ENCODE peak calls at places on chromosomes 4 and X, in eight cellular contexts. One of them, this sample, is unnamed.

GRCh38 chr4:76784237-76784636 is 113.7 kb downstream of the SOWAHB start:
- DNase-seq in mucosa of gallbladder: no peak
- DNase-seq in CD4-positive, CD25-positive, alpha-beta regulatory T cell: no peak
- DNase-seq in CD8-positive, alpha-beta T cell: no peak
- DNase-seq in KBM-7: no peak
- DNase-seq in endothelial cell: no peak
- DNase-seq in stimulated activated CD4-positive, alpha-beta T cell treated with anti-CD3 and anti-CD28 coated beads, Interleukin-1b, Interleukin-23, amount 100 ng/mL, for 4 hours: no peak
- DNase-seq in H9: peak; percentile 53
- DNase-seq in this sample: no peak

GRCh38 chr4:72677265-72677664 is 108.2 kb upstream of the ADAMTS3 start:
- DNase-seq in mucosa of gallbladder: no peak
- DNase-seq in CD4-positive, CD25-positive, alpha-beta regulatory T cell: no peak
- DNase-seq in CD8-positive, alpha-beta T cell: no peak
- DNase-seq in KBM-7: no peak
- DNase-seq in endothelial cell: no peak
- DNase-seq in stimulated activated CD4-positive, alpha-beta T cell treated with anti-CD3 and anti-CD28 coated beads, Interleukin-1b, Interleukin-23, amount 100 ng/mL, for 4 hours: no peak
- DNase-seq in H9: no peak
- DNase-seq in this sample: no peak

GRCh38 chr4:24800273-24800880 is 5.0 kb downstream of the SOD3 start:
- DNase-seq in mucosa of gallbladder: no peak
- DNase-seq in CD4-positive, CD25-positive, alpha-beta regulatory T cell: no peak
- DNase-seq in CD8-positive, alpha-beta T cell: no peak
- DNase-seq in KBM-7: no peak
- DNase-seq in endothelial cell: no peak
- DNase-seq in stimulated activated CD4-positive, alpha-beta T cell treated with anti-CD3 and anti-CD28 coated beads, Interleukin-1b, Interleukin-23, amount 100 ng/mL, for 4 hours: no peak
- DNase-seq in H9: no peak
- DNase-seq in this sample: no peak

GRCh38 chrX:138847930-138848329 is 136.4 kb upstream of the FGF13 start:
- DNase-seq in mucosa of gallbladder: no peak
- DNase-seq in CD4-positive, CD25-positive, alpha-beta regulatory T cell: no peak
- DNase-seq in CD8-positive, alpha-beta T cell: no peak
- DNase-seq in KBM-7: no peak
- DNase-seq in endothelial cell: no peak
- DNase-seq in stimulated activated CD4-positive, alpha-beta T cell treated with anti-CD3 and anti-CD28 coated beads, Interleukin-1b, Interleukin-23, amount 100 ng/mL, for 4 hours: no peak
- DNase-seq in H9: no peak
- DNase-seq in this sample: no peak

GRCh38 chr4:41620594-41621256 is 82.8 kb downstream of the LIMCH1 start:
- DNase-seq in mucosa of gallbladder: no peak
- DNase-seq in CD4-positive, CD25-positive, alpha-beta regulatory T cell: no peak
- DNase-seq in CD8-positive, alpha-beta T cell: no peak
- DNase-seq in KBM-7: no peak
- DNase-seq in endothelial cell: no peak
- DNase-seq in stimulated activated CD4-positive, alpha-beta T cell treated with anti-CD3 and anti-CD28 coated beads, Interleukin-1b, Interleukin-23, amount 100 ng/mL, for 4 hours: no peak
- DNase-seq in H9: peak; percentile 45
- DNase-seq in this sample: peak; percentile 77

GRCh38 chr4:105551968-105552746 is at the start of gene ARHGEF38:
- DNase-seq in mucosa of gallbladder: peak; percentile 84
- DNase-seq in CD4-positive, CD25-positive, alpha-beta regulatory T cell: no peak
- DNase-seq in CD8-positive, alpha-beta T cell: no peak
- DNase-seq in KBM-7: no peak
- DNase-seq in endothelial cell: no peak
- DNase-seq in stimulated activated CD4-positive, alpha-beta T cell treated with anti-CD3 and anti-CD28 coated beads, Interleukin-1b, Interleukin-23, amount 100 ng/mL, for 4 hours: no peak
- DNase-seq in H9: peak; percentile 47
- DNase-seq in this sample: peak; percentile 79

GRCh38 chr4:24244663-24245519 is 339.5 kb downstream of the DHX15 start:
- DNase-seq in mucosa of gallbladder: no peak
- DNase-seq in CD4-positive, CD25-positive, alpha-beta regulatory T cell: no peak
- DNase-seq in CD8-positive, alpha-beta T cell: no peak
- DNase-seq in KBM-7: no peak
- DNase-seq in endothelial cell: no peak
- DNase-seq in stimulated activated CD4-positive, alpha-beta T cell treated with anti-CD3 and anti-CD28 coated beads, Interleukin-1b, Interleukin-23, amount 100 ng/mL, for 4 hours: no peak
- DNase-seq in H9: no peak
- DNase-seq in this sample: peak; percentile 4

GRCh38 chr4:105651879-105652640 is 56.4 kb downstream of the INTS12 start:
- DNase-seq in mucosa of gallbladder: no peak
- DNase-seq in CD4-positive, CD25-positive, alpha-beta regulatory T cell: no peak
- DNase-seq in CD8-positive, alpha-beta T cell: no peak
- DNase-seq in KBM-7: no peak
- DNase-seq in endothelial cell: no peak
- DNase-seq in stimulated activated CD4-positive, alpha-beta T cell treated with anti-CD3 and anti-CD28 coated beads, Interleukin-1b, Interleukin-23, amount 100 ng/mL, for 4 hours: no peak
- DNase-seq in H9: no peak
- DNase-seq in this sample: no peak

GRCh38 chrX:50081282-50081955 is 119.4 kb downstream of the AKAP4 start:
- DNase-seq in mucosa of gallbladder: peak; percentile 32
- DNase-seq in CD4-positive, CD25-positive, alpha-beta regulatory T cell: no peak
- DNase-seq in CD8-positive, alpha-beta T cell: no peak
- DNase-seq in KBM-7: peak; percentile 48
- DNase-seq in endothelial cell: peak; percentile 23
- DNase-seq in stimulated activated CD4-positive, alpha-beta T cell treated with anti-CD3 and anti-CD28 coated beads, Interleukin-1b, Interleukin-23, amount 100 ng/mL, for 4 hours: no peak
- DNase-seq in H9: peak; percentile 34
- DNase-seq in this sample: peak; percentile 2

GRCh38 chr4:113700602-113701150 is 60.9 kb downstream of the CAMK2D start:
- DNase-seq in mucosa of gallbladder: no peak
- DNase-seq in CD4-positive, CD25-positive, alpha-beta regulatory T cell: no peak
- DNase-seq in CD8-positive, alpha-beta T cell: no peak
- DNase-seq in KBM-7: no peak
- DNase-seq in endothelial cell: no peak
- DNase-seq in stimulated activated CD4-positive, alpha-beta T cell treated with anti-CD3 and anti-CD28 coated beads, Interleukin-1b, Interleukin-23, amount 100 ng/mL, for 4 hours: no peak
- DNase-seq in H9: no peak
- DNase-seq in this sample: no peak

GRCh38 chrX:153460826-153461225 is 9.6 kb downstream of the HAUS7 start:
- DNase-seq in mucosa of gallbladder: peak; percentile 24
- DNase-seq in CD4-positive, CD25-positive, alpha-beta regulatory T cell: peak; percentile 35
- DNase-seq in CD8-positive, alpha-beta T cell: peak; percentile 56
- DNase-seq in KBM-7: peak; percentile 54
- DNase-seq in endothelial cell: peak; percentile 67
- DNase-seq in stimulated activated CD4-positive, alpha-beta T cell treated with anti-CD3 and anti-CD28 coated beads, Interleukin-1b, Interleukin-23, amount 100 ng/mL, for 4 hours: peak; percentile 42
- DNase-seq in H9: peak; percentile 72
- DNase-seq in this sample: peak; percentile 41

GRCh38 chr4:83329521-83330105 is 5.0 kb downstream of the HPSE start:
- DNase-seq in mucosa of gallbladder: no peak
- DNase-seq in CD4-positive, CD25-positive, alpha-beta regulatory T cell: no peak
- DNase-seq in CD8-positive, alpha-beta T cell: no peak
- DNase-seq in KBM-7: no peak
- DNase-seq in endothelial cell: no peak
- DNase-seq in stimulated activated CD4-positive, alpha-beta T cell treated with anti-CD3 and anti-CD28 coated beads, Interleukin-1b, Interleukin-23, amount 100 ng/mL, for 4 hours: no peak
- DNase-seq in H9: no peak
- DNase-seq in this sample: no peak

GRCh38 chr4:3689576-3690551 is 76.3 kb upstream of the ADRA2C start:
- DNase-seq in mucosa of gallbladder: no peak
- DNase-seq in CD4-positive, CD25-positive, alpha-beta regulatory T cell: no peak
- DNase-seq in CD8-positive, alpha-beta T cell: no peak
- DNase-seq in KBM-7: no peak
- DNase-seq in endothelial cell: no peak
- DNase-seq in stimulated activated CD4-positive, alpha-beta T cell treated with anti-CD3 and anti-CD28 coated beads, Interleukin-1b, Interleukin-23, amount 100 ng/mL, for 4 hours: no peak
- DNase-seq in H9: no peak
- DNase-seq in this sample: no peak

GRCh38 chrX:44227981-44228380 is 115.5 kb downstream of the EFHC2 start:
- DNase-seq in mucosa of gallbladder: no peak
- DNase-seq in CD4-positive, CD25-positive, alpha-beta regulatory T cell: no peak
- DNase-seq in CD8-positive, alpha-beta T cell: no peak
- DNase-seq in KBM-7: no peak
- DNase-seq in endothelial cell: no peak
- DNase-seq in stimulated activated CD4-positive, alpha-beta T cell treated with anti-CD3 and anti-CD28 coated beads, Interleukin-1b, Interleukin-23, amount 100 ng/mL, for 4 hours: no peak
- DNase-seq in H9: peak; percentile 34
- DNase-seq in this sample: no peak

GRCh38 chr4:174248407-174248806 is 35.1 kb downstream of the FBXO8 start:
- DNase-seq in mucosa of gallbladder: no peak
- DNase-seq in CD4-positive, CD25-positive, alpha-beta regulatory T cell: no peak
- DNase-seq in CD8-positive, alpha-beta T cell: no peak
- DNase-seq in KBM-7: no peak
- DNase-seq in endothelial cell: no peak
- DNase-seq in stimulated activated CD4-positive, alpha-beta T cell treated with anti-CD3 and anti-CD28 coated beads, Interleukin-1b, Interleukin-23, amount 100 ng/mL, for 4 hours: no peak
- DNase-seq in H9: no peak
- DNase-seq in this sample: no peak

GRCh38 chr4:48909697-48910096 is 3.1 kb upstream of the OCIAD2 start:
- DNase-seq in mucosa of gallbladder: no peak
- DNase-seq in CD4-positive, CD25-positive, alpha-beta regulatory T cell: no peak
- DNase-seq in CD8-positive, alpha-beta T cell: no peak
- DNase-seq in KBM-7: no peak
- DNase-seq in endothelial cell: no peak
- DNase-seq in stimulated activated CD4-positive, alpha-beta T cell treated with anti-CD3 and anti-CD28 coated beads, Interleukin-1b, Interleukin-23, amount 100 ng/mL, for 4 hours: peak; percentile 35
- DNase-seq in H9: peak; percentile 44
- DNase-seq in this sample: no peak

This sample was measured in NCI-H345.